ENCODE peak calls at places on chromosomes 12 and 14, in four cellular contexts. U, C, T and Q are unnamed samples.

GRCh38 chr14:60951781-60952435 is 29.0 kb downstream of the TRMT5 start:
- DNase-seq in T (no peak), U (peak; percentile 46), C (no peak), Q (no peak)

GRCh38 chr14:21206753-21207684 is 51.2 kb upstream of the OR5AU1 start:
- DNase-seq in C (no peak), T (no peak), U (no peak), Q (no peak)

GRCh38 chr14:58572092-58572853 is 65.5 kb upstream of the DACT1 start:
- DNase-seq in T (no peak), C (peak; percentile 59), U (no peak), Q (peak; percentile 39)

GRCh38 chr14:20620798-20621478 is 20.6 kb downstream of the OR6S1 start:
- DNase-seq in U (no peak), T (no peak), C (no peak), Q (no peak)

GRCh38 chr12:91276529-91276928 is 93.9 kb upstream of the DCN start:
- DNase-seq in C (no peak), U (no peak), T (no peak), Q (no peak)

GRCh38 chr12:111404362-111405148 is 1.2 kb upstream of the SH2B3 start:
- DNase-seq in C (no peak), T (peak; percentile 25), U (no peak), Q (no peak)

GRCh38 chr14:106210650-106211049 is 684.3 kb downstream of the TMEM121 start:
- DNase-seq in U (no peak), C (no peak), T (no peak), Q (no peak)

GRCh38 chr12:94644141-94644575 is 6.2 kb downstream of the TMCC3 start:
- DNase-seq in U (no peak), T (no peak), C (peak; percentile 14), Q (no peak)

GRCh38 chr14:52060080-52060479 is 8.8 kb downstream of the NID2 start:
- DNase-seq in C (no peak), U (no peak), T (no peak), Q (no peak)

GRCh38 chr14:61565181-61565580 is 130.1 kb upstream of the HIF1A start:
- DNase-seq in U (no peak), T (no peak), C (no peak), Q (no peak)

GRCh38 chr12:9163392-9163791 is 44.8 kb downstream of the PZP start:
- DNase-seq in T (no peak), U (no peak), C (no peak), Q (no peak)

GRCh38 chr14:92584856-92585255 is 71.3 kb downstream of the RIN3 start:
- DNase-seq in C (no peak), U (no peak), T (no peak), Q (no peak)

GRCh38 chr12:67520611-67521010 is 127.9 kb upstream of the DYRK2 start:
- DNase-seq in U (peak; percentile 13), T (no peak), C (no peak), Q (peak; percentile 34)

GRCh38 chr12:122721057-122721545 is 4.5 kb upstream of the HCAR3 start:
- DNase-seq in U (no peak), C (no peak), T (no peak), Q (no peak)

GRCh38 chr12:3545121-3545796 is 54.3 kb downstream of the PRMT8 start:
- DNase-seq in T (no peak), C (no peak), U (no peak), Q (no peak)

GRCh38 chr14:93115920-93116675 is at the start of gene ITPK1:
- DNase-seq in C (peak; percentile 51), T (peak; percentile 25), U (no peak), Q (no peak)

GRCh38 chr12:67811437-67812361 is 163.2 kb downstream of the DYRK2 start:
- DNase-seq in T (no peak), C (no peak), U (no peak), Q (peak; percentile 29)

GRCh38 chr12:98635657-98636323 is 8.8 kb downstream of the IKBIP start:
- DNase-seq in U (peak; percentile 75), T (no peak), C (peak; percentile 60), Q (peak; percentile 43)

GRCh38 chr12:29741342-29742241 is 42.1 kb downstream of the TMTC1 start:
- DNase-seq in T (no peak), U (no peak), C (no peak), Q (peak; percentile 59)

GRCh38 chr12:80846930-80847329 is 90.8 kb downstream of the LIN7A start:
- DNase-seq in T (no peak), U (no peak), C (no peak), Q (no peak)

GRCh38 chr14:91261115-91261514 is 16.6 kb upstream of the GPR68 start:
- DNase-seq in C (no peak), T (no peak), U (no peak), Q (no peak)

GRCh38 chr14:98138666-98139065 is 1133.3 kb downstream of the BCL11B start:
- DNase-seq in T (peak; percentile 35), C (no peak), U (no peak), Q (peak; percentile 26)

GRCh38 chr14:51006781-51007211 is 62.5 kb upstream of the PYGL start:
- DNase-seq in C (peak; percentile 48), T (no peak), U (no peak), Q (peak; percentile 74)

GRCh38 chr12:21169878-21170472 is 39.0 kb downstream of the SLCO1B1 start:
- DNase-seq in C (peak; percentile 3), T (no peak), U (peak; percentile 13), Q (peak; percentile 33)

GRCh38 chr12:42684171-42685071 is 94.9 kb upstream of the PRICKLE1 start:
- DNase-seq in U (no peak), C (no peak), T (no peak), Q (no peak)

GRCh38 chr12:45674583-45674982 is 54.9 kb upstream of the ARID2 start:
- DNase-seq in C (peak; percentile 45), U (peak; percentile 70), T (no peak), Q (peak; percentile 84)

GRCh38 chr12:65232490-65233077 is 45.9 kb upstream of the MSRB3 start:
- DNase-seq in C (peak; percentile 9), U (no peak), T (no peak), Q (no peak)

GRCh38 chr12:80352476-80352875 is 91.6 kb upstream of the PTPRQ start:
- DNase-seq in U (no peak), C (peak; percentile 6), T (no peak), Q (no peak)

GRCh38 chr12:25054783-25055144 is 105.9 kb upstream of the BCAT1 start:
- DNase-seq in U (no peak), C (no peak), T (no peak), Q (no peak)

GRCh38 chr14:90576981-90577660 is 180.3 kb downstream of the CALM1 start:
- DNase-seq in C (no peak), U (no peak), T (no peak), Q (no peak)

GRCh38 chr14:70685480-70686197 is 43.9 kb downstream of the TTC9 start:
- DNase-seq in U (no peak), C (no peak), T (no peak), Q (no peak)

GRCh38 chr14:84340938-84341337 is 1189.0 kb upstream of the FLRT2 start:
- DNase-seq in C (no peak), T (no peak), U (no peak), Q (no peak)

GRCh38 chr12:115267891-115268290 is 583.9 kb upstream of the TBX3 start:
- DNase-seq in T (no peak), U (no peak), C (no peak), Q (no peak)